ENCODE peak calls at places on chromosomes 6 and 20, in five cellular contexts. P is pulmonary artery endothelial cell, J is endothelial cell of umbilical vein, L is amygdala, Y is body of pancreas. O is an unnamed sample.

GRCh38 chr20:24673678-24674570 is 204.5 kb downstream of the SYNDIG1 start:
- DNase-seq in P (no peak), J (no peak), L (no peak), Y (no peak), O (no peak)

GRCh38 chr20:55437778-55438417 is 567.4 kb downstream of the CBLN4 start:
- DNase-seq in P (no peak), J (no peak), L (no peak), Y (no peak), O (no peak)

GRCh38 chr6:144897441-144897921 is 612.3 kb downstream of the UTRN start:
- DNase-seq in P (peak), J (peak), L (no peak), Y (no peak), O (no peak)

GRCh38 chr20:51668932-51669331 is 99.3 kb downstream of the ATP9A start:
- DNase-seq in P (no peak), J (no peak), L (no peak), Y (no peak), O (no peak)

GRCh38 chr6:157049126-157049525 is 271.9 kb downstream of the ARID1B start:
- DNase-seq in P (no peak), J (no peak), L (no peak), Y (no peak), O (no peak)

GRCh38 chr20:59576216-59576953 is 28.0 kb upstream of the PHACTR3 start:
- DNase-seq in P (no peak), J (no peak), L (no peak), Y (no peak), O (no peak)

GRCh38 chr20:36856691-36857635 is 19.0 kb upstream of the TLDC2 start:
- DNase-seq in P (peak), J (peak), L (no peak), Y (no peak), O (no peak)

GRCh38 chr6:152094992-152095592 is 287.6 kb downstream of the ESR1 start:
- DNase-seq in P (peak), J (peak), L (no peak), Y (peak), O (no peak)

GRCh38 chr20:38728911-38729642 is 4.8 kb downstream of the SLC32A1 start:
- DNase-seq in P (no peak), J (no peak), L (no peak), Y (no peak), O (no peak)

GRCh38 chr6:96450760-96451116 is 70.9 kb upstream of the UFL1 start:
- DNase-seq in P (no peak), J (no peak), L (no peak), Y (no peak), O (no peak)

GRCh38 chr6:129324345-129324744 is 385.6 kb downstream of the ARHGAP18 start:
- DNase-seq in P (no peak), J (no peak), L (no peak), Y (no peak), O (no peak)

GRCh38 chr6:156658186-156658585 is 119.0 kb upstream of the ARID1B start:
- DNase-seq in P (no peak), J (peak), L (no peak), Y (no peak), O (no peak)

GRCh38 chr6:16583151-16583762 is 178.0 kb downstream of the ATXN1 start:
- DNase-seq in P (no peak), J (no peak), L (no peak), Y (no peak), O (no peak)

GRCh38 chr6:134373282-134373922 is 55.5 kb upstream of the SGK1 start:
- DNase-seq in P (peak), J (peak), L (no peak), Y (no peak), O (no peak)

GRCh38 chr6:144066745-144067484 is 28.5 kb downstream of the SF3B5 start:
- DNase-seq in P (no peak), J (no peak), L (no peak), Y (no peak), O (no peak)

GRCh38 chr6:4280031-4280430 is 144.7 kb upstream of the ECI2 start:
- DNase-seq in P (no peak), J (no peak), L (no peak), Y (no peak), O (no peak)

GRCh38 chr20:14732996-14733395 is 395.6 kb upstream of the FLRT3 start:
- DNase-seq in P (no peak), J (no peak), L (no peak), Y (no peak), O (no peak)

GRCh38 chr6:79133173-79133572 is 55.1 kb upstream of the PHIP start:
- DNase-seq in P (no peak), J (no peak), L (no peak), Y (no peak), O (no peak)

GRCh38 chr20:3595541-3595940 is 67.7 kb downstream of the GFRA4 start:
- DNase-seq in P (no peak), J (no peak), L (no peak), Y (no peak), O (no peak)

GRCh38 chr6:24910850-24911712 is 24.7 kb downstream of the RIPOR2 start:
- DNase-seq in P (no peak), J (peak), L (peak), Y (peak), O (peak)

GRCh38 chr6:109513571-109514071 is 30.6 kb upstream of the ZBTB24 start:
- DNase-seq in P (peak), J (peak), L (no peak), Y (no peak), O (no peak)

GRCh38 chr6:18515767-18516166 is 128.6 kb downstream of the RNF144B start:
- DNase-seq in P (no peak), J (no peak), L (no peak), Y (no peak), O (no peak)